ENCODE peak calls at places on chromosome 19, in seven cellular contexts. W is heart right ventricle, H is adrenal gland, Z is cardiac muscle cell, R is upper lobe of left lung, T is BE2C, O is left ventricle myocardium inferior. N is an unnamed sample.
A peak's percentile ranks its signal among the peaks of the same experiment; 100 is the strongest.

GRCh38 chr19:12126707-12127106 is 13.4 kb downstream of the ZNF20 start:
- DNase-seq in W (no peak), H (no peak), Z (peak; percentile 20), R (no peak), T (peak; percentile 18), O (no peak), N (peak; percentile 53)

GRCh38 chr19:18063463-18063862 is 23.3 kb downstream of the IL12RB1 start:
- DNase-seq in W (no peak), H (no peak), Z (no peak), R (no peak), T (peak; percentile 47), O (no peak), N (peak; percentile 80)

GRCh38 chr19:35013047-35013819 is 13.1 kb downstream of the GRAMD1A start:
- DNase-seq in W (peak; percentile 81), H (peak; percentile 68), Z (peak; percentile 89), R (peak; percentile 86), T (peak; percentile 80), O (peak; percentile 76), N (peak; percentile 96)

GRCh38 chr19:48780684-48781391 is 25.5 kb downstream of the FGF21 start:
- DNase-seq in W (no peak), H (peak; percentile 71), Z (peak; percentile 65), R (peak; percentile 41), T (peak; percentile 22), O (no peak), N (no peak)

GRCh38 chr19:2813235-2814160 is 6.2 kb upstream of the ZNF554 start:
- DNase-seq in W (no peak), H (no peak), Z (no peak), R (no peak), T (no peak), O (no peak), N (no peak)

GRCh38 chr19:39692166-39692565 is 12.1 kb upstream of the LGALS14 start:
- DNase-seq in W (no peak), H (no peak), Z (no peak), R (no peak), T (no peak), O (no peak), N (no peak)

GRCh38 chr19:49327878-49328544 is 3.0 kb upstream of the SLC6A16 start:
- DNase-seq in W (no peak), H (peak; percentile 6), Z (peak; percentile 48), R (no peak), T (no peak), O (no peak), N (peak; percentile 73)

GRCh38 chr19:57615346-57615745 is 1.3 kb downstream of the ZNF134 start:
- DNase-seq in W (no peak), H (no peak), Z (no peak), R (no peak), T (no peak), O (no peak), N (no peak)

GRCh38 chr19:13441810-13442512 is 64.3 kb downstream of the CACNA1A start:
- DNase-seq in W (peak; percentile 25), H (peak; percentile 35), Z (peak; percentile 67), R (no peak), T (no peak), O (peak; percentile 15), N (peak; percentile 89)

GRCh38 chr19:324716-325115 is 19.9 kb downstream of the MIER2 start:
- DNase-seq in W (no peak), H (no peak), Z (no peak), R (no peak), T (no peak), O (no peak), N (no peak)

GRCh38 chr19:51200071-51200470 is 24.8 kb upstream of the CD33 start:
- DNase-seq in W (no peak), H (no peak), Z (no peak), R (no peak), T (no peak), O (no peak), N (no peak)

GRCh38 chr19:16886305-16886880 is 2.4 kb upstream of the F2RL3 start:
- DNase-seq in W (peak; percentile 81), H (peak; percentile 81), Z (peak; percentile 93), R (peak; percentile 92), T (no peak), O (peak; percentile 73), N (no peak)

GRCh38 chr19:16037424-16038195 is 38.7 kb upstream of the TPM4 start:
- DNase-seq in W (no peak), H (no peak), Z (no peak), R (no peak), T (no peak), O (no peak), N (peak; percentile 33)

GRCh38 chr19:18385675-18386542 is at the start of gene GDF15:
- DNase-seq in W (peak; percentile 31), H (no peak), Z (peak; percentile 92), R (peak; percentile 90), T (peak; percentile 43), O (peak; percentile 61), N (peak; percentile 92)

GRCh38 chr19:10604460-10604980 is 17.4 kb upstream of the AP1M2 start:
- DNase-seq in W (peak; percentile 33), H (no peak), Z (no peak), R (peak; percentile 54), T (no peak), O (peak; percentile 31), N (no peak)

GRCh38 chr19:28971011-28971410 is 241.9 kb downstream of the UQCRFS1 start:
- DNase-seq in W (no peak), H (peak; percentile 52), Z (peak; percentile 61), R (no peak), T (no peak), O (no peak), N (peak; percentile 15)

GRCh38 chr19:46015080-46015960 is 7.5 kb downstream of the PGLYRP1 start:
- DNase-seq in W (peak; percentile 54), H (peak; percentile 73), Z (peak; percentile 46), R (peak; percentile 92), T (peak; percentile 71), O (peak; percentile 45), N (peak; percentile 97)

GRCh38 chr19:34844254-34844653 is 71.2 kb upstream of the ZNF599 start:
- DNase-seq in W (no peak), H (no peak), Z (no peak), R (no peak), T (no peak), O (no peak), N (no peak)

GRCh38 chr19:3459322-3459881 is 20.9 kb downstream of the SMIM24 start:
- DNase-seq in W (peak; percentile 76), H (peak; percentile 90), Z (peak; percentile 96), R (peak; percentile 74), T (no peak), O (peak; percentile 91), N (peak; percentile 90)

GRCh38 chr19:58355215-58355796 is 2.0 kb upstream of the A1BG start:
- DNase-seq in W (no peak), H (no peak), Z (no peak), R (no peak), T (no peak), O (no peak), N (no peak)

DNA sequence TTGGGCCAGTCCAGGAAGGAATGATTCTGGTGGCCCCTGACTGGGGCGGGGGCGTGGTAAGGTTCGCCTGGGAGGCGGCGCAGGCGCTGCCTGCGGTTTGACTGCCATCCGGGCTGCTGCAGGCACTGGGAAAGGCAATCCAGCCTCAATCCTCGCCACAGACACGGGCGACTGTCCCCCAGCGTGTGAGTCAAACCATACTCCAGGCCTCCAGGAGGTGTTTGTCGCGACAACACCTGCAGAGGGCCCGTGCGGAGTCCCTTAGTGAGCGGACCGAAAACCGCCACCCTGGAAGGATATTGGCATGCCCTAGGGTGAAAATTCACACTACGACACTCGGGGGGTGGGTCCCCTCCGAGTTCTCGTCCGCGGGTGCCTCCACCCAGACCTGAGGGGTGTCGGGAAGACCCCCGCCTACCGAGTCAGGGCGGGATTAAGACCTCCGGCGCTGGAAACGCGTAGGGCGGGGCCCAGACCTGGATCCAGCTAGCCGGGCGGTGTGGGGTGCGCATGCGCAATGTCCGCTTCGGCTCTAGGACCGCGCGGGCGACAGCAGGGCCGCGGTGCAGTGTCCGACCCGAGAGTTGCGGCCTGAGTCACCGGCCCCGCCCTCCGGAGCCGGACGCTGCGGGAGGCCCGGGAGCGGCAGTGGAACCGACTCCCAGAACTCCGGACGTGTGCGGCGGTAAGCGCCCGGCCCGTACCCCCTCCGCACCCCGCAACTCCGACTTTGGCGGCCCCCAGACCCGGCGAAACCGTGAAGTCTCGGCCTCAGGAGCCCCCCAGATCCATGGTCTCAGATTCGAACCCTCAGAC is at the start of gene CAPNS1:
- DNase-seq in W (peak; percentile 99), H (peak; percentile 97), Z (peak; percentile 98), R (peak; percentile 99), T (peak; percentile 98), O (peak; percentile 99), N (peak; percentile 99)
- TF ChIP-seq CTCF in W (peak; percentile 19), H (no peak), Z (peak; percentile 8), R (no peak), T (peak; percentile 29), O (peak; percentile 39), N (peak; percentile 66)

DNA sequence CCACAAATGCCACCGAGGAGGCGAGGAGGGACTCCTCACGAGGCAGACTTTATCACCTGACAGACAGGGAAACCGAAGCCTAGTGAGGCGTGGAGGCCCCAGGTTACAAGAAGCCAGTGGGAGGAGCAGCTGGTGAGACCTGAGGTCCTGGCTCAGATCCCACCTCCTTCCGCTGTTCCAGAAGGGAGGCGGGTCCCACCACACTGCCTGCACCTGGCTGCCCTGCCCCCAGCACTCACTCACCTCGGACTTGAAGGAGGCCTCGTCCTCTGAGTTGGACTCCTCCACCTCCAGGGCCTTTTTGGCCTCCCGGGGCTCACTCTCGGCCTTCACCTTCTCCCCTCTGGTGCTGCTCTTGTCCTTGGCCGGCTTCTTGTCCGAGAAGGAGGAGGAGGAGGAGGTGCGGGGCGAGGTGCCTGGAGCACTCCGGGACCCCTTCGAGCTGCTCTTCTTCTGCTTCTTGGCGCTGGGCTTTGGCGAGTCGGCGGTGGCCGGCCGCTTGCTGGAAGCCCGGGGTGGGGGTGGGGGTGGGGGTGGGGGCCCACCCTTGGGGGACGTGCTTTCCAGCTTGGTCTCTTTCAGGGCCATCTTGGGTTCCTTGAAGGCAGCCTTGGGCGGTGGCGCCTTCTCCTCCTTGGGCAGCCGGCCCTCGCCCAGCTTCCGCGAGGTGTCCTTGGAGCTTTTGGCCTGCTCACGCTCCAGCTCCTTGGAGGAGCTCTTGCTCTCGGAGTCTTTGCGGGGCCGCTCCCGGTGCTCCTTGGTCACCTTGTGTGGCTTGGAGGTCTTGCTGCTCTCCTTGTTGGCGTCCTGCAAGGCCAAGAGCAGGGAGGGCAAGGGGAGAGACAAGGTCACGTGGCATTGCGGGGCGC is 57.7 kb downstream of the MLLT1 start:
- DNase-seq in W (no peak), H (peak; percentile 36), Z (no peak), R (no peak), T (no peak), O (no peak), N (no peak)
- H3K4me1 ChIP-seq in W (peaks cover 73% of the 10 kb centered on the region), H (peaks cover 56% of the 10 kb centered on the region), Z (peaks cover 18% of the 10 kb centered on the region), R (peaks cover 50% of the 10 kb centered on the region), T (peaks cover 27% of the 10 kb centered on the region), O (peaks cover 82% of the 10 kb centered on the region), N (peaks cover 13% of the 10 kb centered on the region)

GRCh38 chr19:43966079-43966694 is 15.2 kb downstream of the ZNF221 start:
- DNase-seq in W (no peak), H (no peak), Z (peak; percentile 2), R (no peak), T (no peak), O (no peak), N (no peak)
- H3K9me3 ChIP-seq in W (peaks cover 62% of the 10 kb centered on the region), H (peaks cover 25% of the 10 kb centered on the region), Z (peaks cover 22% of the 10 kb centered on the region), R (peaks cover 89% of the 10 kb centered on the region), T (no peaks in the 10 kb centered on the region), O (peaks cover 100% of the 10 kb centered on the region), N (peaks cover 93% of the 10 kb centered on the region)

DNA sequence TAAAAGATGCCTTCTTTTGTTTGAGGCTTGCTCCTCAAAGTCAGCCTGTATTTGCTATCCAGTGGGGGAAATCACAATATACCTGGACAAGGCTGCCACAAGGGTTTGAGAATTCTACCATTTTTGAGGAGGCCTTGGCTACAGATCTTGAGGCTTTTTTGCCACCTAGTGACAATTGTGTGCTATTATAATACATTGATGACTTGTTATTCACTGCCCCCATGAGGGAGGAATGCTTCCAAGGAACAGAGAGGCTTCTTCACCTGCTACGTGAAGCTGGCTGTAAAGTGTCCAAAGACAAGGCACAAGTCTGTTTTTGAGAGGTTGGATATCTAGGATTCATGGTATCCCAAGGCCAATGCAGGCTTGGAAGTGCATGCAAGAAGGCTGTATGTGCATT is 72.5 kb downstream of the ZNF708 start:
- DNase-seq in W (no peak), H (no peak), Z (peak; percentile 7), R (no peak), T (no peak), O (no peak), N (peak; percentile 50)
- TF ChIP-seq CTCF in W (no peak), H (peak; percentile 33), Z (peak; percentile 6), R (no peak), T (peak; percentile 27), O (peak; percentile 38), N (peak; percentile 68)